ENCODE peak calls at places on chromosomes 3 and 15, in ten cellular contexts. P is activated CD4-positive, alpha-beta T cell treated with anti-CD3 and anti-CD28 coated beads, Interleukin-2, amount 50 U/mL, for 24 hours; L is mesothelial cell of epicardium; S is lung microvascular endothelial cell; Z is brain microvascular endothelial cell; I is GM18507; J is CMK; Y is M059J; O is stimulated activated naive CD8-positive, alpha-beta T cell treated with anti-CD3 and anti-CD28 coated beads, Interleukin-15, Interleukin-2, amounts not matched to agents 100 U/mL and 50 U/mL, for 24 hours; F is heart right ventricle. T is an unnamed sample.

GRCh38 chr3:143956858-143957257 is 14.8 kb upstream of the DIPK2A start:
- DNase-seq in L (no peak), F (no peak), S (no peak), P (no peak), O (no peak), I (no peak), Z (no peak), Y (no peak), J (no peak), T (no peak)

GRCh38 chr3:74630602-74631001 is 16.1 kb upstream of the CNTN3 start:
- DNase-seq in P (no peak), Z (no peak), L (no peak), F (no peak), I (no peak), Y (no peak), S (no peak), J (no peak), O (no peak), T (peak)

GRCh38 chr15:39248204-39248603 is 332.7 kb upstream of the THBS1 start:
- DNase-seq in Z (peak), I (no peak), S (peak), P (no peak), Y (peak), J (no peak), O (no peak), L (no peak), F (peak), T (peak)

GRCh38 chr3:123561188-123561587 is 23.7 kb downstream of the HACD2 start:
- DNase-seq in F (no peak), J (no peak), Y (no peak), P (no peak), O (no peak), S (peak), I (no peak), Z (no peak), L (no peak), T (no peak)

GRCh38 chr3:60599586-60599985 is 651.7 kb downstream of the FHIT start:
- DNase-seq in S (no peak), I (no peak), P (no peak), Z (no peak), J (no peak), F (no peak), L (no peak), O (no peak), Y (no peak), T (no peak)

GRCh38 chr3:124791639-124792111 is 61.4 kb downstream of the UMPS start:
- DNase-seq in L (no peak), O (no peak), Y (peak), Z (peak), F (no peak), J (no peak), S (no peak), I (no peak), P (no peak), T (peak)

GRCh38 chr3:105746226-105746996 is 122.4 kb downstream of the CBLB start:
- DNase-seq in Z (no peak), J (no peak), L (no peak), I (no peak), Y (no peak), O (no peak), S (no peak), F (no peak), P (no peak), T (no peak)

GRCh38 chr15:52021128-52021671 is 2.2 kb downstream of the MAPK6 start:
- DNase-seq in P (no peak), F (no peak), J (peak), O (peak), Z (peak), L (no peak), Y (peak), S (peak), I (no peak), T (peak)

GRCh38 chr3:177361042-177361938 is 164.0 kb upstream of the TBL1XR1 start:
- DNase-seq in O (no peak), P (no peak), J (no peak), L (no peak), I (no peak), Z (no peak), Y (no peak), S (no peak), F (no peak), T (no peak)

GRCh38 chr15:69340243-69340991 is 41.7 kb downstream of the PAQR5 start:
- DNase-seq in P (no peak), S (no peak), L (no peak), F (no peak), O (no peak), Z (no peak), I (no peak), Y (no peak), J (no peak), T (no peak)

GRCh38 chr3:107496855-107497254 is 25.9 kb upstream of the BBX start:
- DNase-seq in O (no peak), P (no peak), L (no peak), Y (peak), J (no peak), I (no peak), Z (no peak), S (no peak), F (no peak), T (peak)

T was measured in bronchial epithelial cell.